ENCODE peak calls at places on chromosomes 7 and 10, in seven cellular contexts. A is head of caudate nucleus, O is heart left ventricle, U is amniotic stem cell, C is CMK, B is iPS-NIHi11, Y is mesenteric fat pad. N is an unnamed sample.

GRCh38 chr10:56472978-56473377 is 111.9 kb upstream of the ZWINT start:
- DNase-seq in A (no peak), O (no peak), U (no peak), C (no peak), B (no peak), Y (no peak), N (no peak)

GRCh38 chr7:116708861-116709260 is 36.9 kb downstream of the MET start:
- DNase-seq in A (no peak), O (no peak), U (no peak), C (no peak), B (no peak), Y (no peak), N (no peak)

GRCh38 chr7:139728203-139728602 is 49.6 kb downstream of the HIPK2 start:
- DNase-seq in A (no peak), O (no peak), U (no peak), C (no peak), B (no peak), Y (no peak), N (no peak)

GRCh38 chr7:66202380-66202779 is 2.8 kb upstream of the TPST1 start:
- DNase-seq in A (no peak), O (no peak), U (no peak), C (no peak), B (no peak), Y (peak), N (no peak)

GRCh38 chr7:7333610-7334009 is 151.3 kb downstream of the C1GALT1 start:
- DNase-seq in A (no peak), O (no peak), U (no peak), C (no peak), B (no peak), Y (no peak), N (no peak)

GRCh38 chr7:17941171-17941490 is 837 bp upstream of the SNX13 start:
- DNase-seq in A (no peak), O (no peak), U (no peak), C (no peak), B (no peak), Y (no peak), N (no peak)

GRCh38 chr10:132878730-132879407 is 63.5 kb downstream of the CFAP46 start:
- DNase-seq in A (no peak), O (peak), U (no peak), C (no peak), B (no peak), Y (peak), N (peak)

GRCh38 chr7:87029078-87029477 is 30.4 kb downstream of the ELAPOR2 start:
- DNase-seq in A (no peak), O (no peak), U (no peak), C (no peak), B (no peak), Y (no peak), N (no peak)

GRCh38 chr10:13707156-13707881 is 120.6 kb downstream of the PRPF18 start:
- DNase-seq in A (peak), O (peak), U (no peak), C (no peak), B (peak), Y (no peak), N (peak)

GRCh38 chr10:106560925-106561640 is 603.4 kb downstream of the SORCS1 start:
- DNase-seq in A (no peak), O (no peak), U (peak), C (no peak), B (no peak), Y (no peak), N (no peak)

GRCh38 chr10:79472951-79473350 is 27.5 kb upstream of the ZCCHC24 start:
- DNase-seq in A (no peak), O (no peak), U (no peak), C (no peak), B (no peak), Y (peak), N (no peak)

GRCh38 chr10:49109669-49110335 is 5.5 kb downstream of the VSTM4 start:
- DNase-seq in A (no peak), O (peak), U (no peak), C (no peak), B (no peak), Y (peak), N (no peak)

GRCh38 chr7:35781767-35782515 is 18.9 kb upstream of the SEPTIN7 start:
- DNase-seq in A (no peak), O (no peak), U (no peak), C (no peak), B (no peak), Y (no peak), N (no peak)

GRCh38 chr7:129875745-129876411 is 76.9 kb downstream of the UBE2H start:
- DNase-seq in A (no peak), O (no peak), U (no peak), C (no peak), B (no peak), Y (no peak), N (no peak)

GRCh38 chr10:114138581-114138980 is 35.4 kb downstream of the CCDC186 start:
- DNase-seq in A (no peak), O (no peak), U (no peak), C (no peak), B (no peak), Y (no peak), N (no peak)

GRCh38 chr7:96303686-96304443 is 18.0 kb downstream of the SLC25A13 start:
- DNase-seq in A (no peak), O (no peak), U (no peak), C (no peak), B (no peak), Y (no peak), N (no peak)

GRCh38 chr7:120170849-120171248 is 102.1 kb upstream of the KCND2 start:
- DNase-seq in A (no peak), O (no peak), U (no peak), C (no peak), B (no peak), Y (no peak), N (no peak)

GRCh38 chr10:135601-136464 is 578 bp downstream of the ZMYND11 start:
- DNase-seq in A (peak), O (peak), U (peak), C (no peak), B (peak), Y (peak), N (peak)

GRCh38 chr7:135368416-135369186 is 135.0 kb downstream of the STRA8 start:
- DNase-seq in A (no peak), O (no peak), U (no peak), C (no peak), B (no peak), Y (no peak), N (no peak)

GRCh38 chr10:107616463-107617131 is 452.1 kb upstream of the SORCS1 start:
- DNase-seq in A (no peak), O (no peak), U (no peak), C (no peak), B (no peak), Y (no peak), N (no peak)

GRCh38 chr7:127437772-127438330 is 45.3 kb upstream of the ZNF800 start:
- DNase-seq in A (no peak), O (no peak), U (peak), C (no peak), B (no peak), Y (no peak), N (no peak)

GRCh38 chr7:102433319-102434038 is at the start of gene ORAI2:
- DNase-seq in A (peak), O (peak), U (peak), C (peak), B (peak), Y (peak), N (peak)

GRCh38 chr7:26198133-26198780 is 2.3 kb downstream of the HNRNPA2B1 start:
- DNase-seq in A (no peak), O (no peak), U (no peak), C (no peak), B (no peak), Y (no peak), N (no peak)

GRCh38 chr7:43553999-43554398 is 28.9 kb upstream of the STK17A start:
- DNase-seq in A (no peak), O (no peak), U (no peak), C (no peak), B (no peak), Y (no peak), N (no peak)

GRCh38 chr7:130095812-130096211 is 25.5 kb downstream of the KLHDC10 start:
- DNase-seq in A (no peak), O (no peak), U (no peak), C (no peak), B (no peak), Y (no peak), N (no peak)

GRCh38 chr7:51228386-51228958 is 88.1 kb downstream of the COBL start:
- DNase-seq in A (no peak), O (no peak), U (no peak), C (no peak), B (no peak), Y (no peak), N (no peak)

GRCh38 chr10:131107970-131108369 is 203.6 kb downstream of the TCERG1L start:
- DNase-seq in A (no peak), O (no peak), U (no peak), C (no peak), B (no peak), Y (no peak), N (no peak)

GRCh38 chr7:158530800-158531609 is 56.6 kb downstream of the PTPRN2 start:
- DNase-seq in A (no peak), O (no peak), U (no peak), C (no peak), B (no peak), Y (no peak), N (no peak)

GRCh38 chr10:132570771-132571564 is 33.4 kb downstream of the INPP5A start:
- DNase-seq in A (no peak), O (no peak), U (no peak), C (no peak), B (peak), Y (no peak), N (no peak)